ENCODE peak calls at places on chromosomes 1 and 21, in ten cellular contexts. One of them, this sample, is unnamed.

GRCh38 chr1:239011382-239011781 is 375.0 kb upstream of the CHRM3 start:
- DNase-seq in fibroblast of lung: no peak
- DNase-seq in activated CD8-positive, alpha-beta T cell treated with anti-CD3 and anti-CD28 coated beads for 36 hours: no peak
- DNase-seq in IMR-90: no peak
- DNase-seq in tibial artery: no peak
- DNase-seq in RWPE1: no peak
- DNase-seq in neural progenitor cell: no peak
- DNase-seq in fibroblast of mammary gland: no peak
- DNase-seq in ovary: no peak
- DNase-seq in fibroblast of pulmonary artery: no peak
- DNase-seq in this sample: no peak

GRCh38 chr1:42319128-42319851 is 15.7 kb downstream of the FOXJ3 start:
- DNase-seq in fibroblast of lung: peak; percentile 45
- DNase-seq in activated CD8-positive, alpha-beta T cell treated with anti-CD3 and anti-CD28 coated beads for 36 hours: peak; percentile 36
- DNase-seq in IMR-90: peak; percentile 77
- DNase-seq in tibial artery: no peak
- DNase-seq in RWPE1: no peak
- DNase-seq in neural progenitor cell: no peak
- DNase-seq in fibroblast of mammary gland: peak; percentile 52
- DNase-seq in ovary: no peak
- DNase-seq in fibroblast of pulmonary artery: peak; percentile 52
- DNase-seq in this sample: no peak

GRCh38 chr1:59414406-59415133 is 117.7 kb downstream of the FGGY start:
- DNase-seq in fibroblast of lung: peak; percentile 31
- DNase-seq in activated CD8-positive, alpha-beta T cell treated with anti-CD3 and anti-CD28 coated beads for 36 hours: no peak
- DNase-seq in IMR-90: peak; percentile 35
- DNase-seq in tibial artery: no peak
- DNase-seq in RWPE1: no peak
- DNase-seq in neural progenitor cell: no peak
- DNase-seq in fibroblast of mammary gland: peak; percentile 56
- DNase-seq in ovary: no peak
- DNase-seq in fibroblast of pulmonary artery: peak; percentile 58
- DNase-seq in this sample: no peak

GRCh38 chr1:89528382-89528780 is 3.8 kb downstream of the LRRC8B start:
- DNase-seq in fibroblast of lung: no peak
- DNase-seq in activated CD8-positive, alpha-beta T cell treated with anti-CD3 and anti-CD28 coated beads for 36 hours: no peak
- DNase-seq in IMR-90: no peak
- DNase-seq in tibial artery: no peak
- DNase-seq in RWPE1: no peak
- DNase-seq in neural progenitor cell: no peak
- DNase-seq in fibroblast of mammary gland: no peak
- DNase-seq in ovary: no peak
- DNase-seq in fibroblast of pulmonary artery: no peak
- DNase-seq in this sample: no peak

GRCh38 chr1:104064391-104064790 is 314.7 kb downstream of the AMY1C start:
- DNase-seq in fibroblast of lung: peak; percentile 53
- DNase-seq in activated CD8-positive, alpha-beta T cell treated with anti-CD3 and anti-CD28 coated beads for 36 hours: no peak
- DNase-seq in IMR-90: no peak
- DNase-seq in tibial artery: no peak
- DNase-seq in RWPE1: peak; percentile 7
- DNase-seq in neural progenitor cell: no peak
- DNase-seq in fibroblast of mammary gland: no peak
- DNase-seq in ovary: no peak
- DNase-seq in fibroblast of pulmonary artery: no peak
- DNase-seq in this sample: no peak

GRCh38 chr1:67339623-67340343 is 32.1 kb downstream of the IL12RB2 start:
- DNase-seq in fibroblast of lung: peak; percentile 50
- DNase-seq in activated CD8-positive, alpha-beta T cell treated with anti-CD3 and anti-CD28 coated beads for 36 hours: peak; percentile 59
- DNase-seq in IMR-90: peak; percentile 77
- DNase-seq in tibial artery: no peak
- DNase-seq in RWPE1: peak; percentile 44
- DNase-seq in neural progenitor cell: no peak
- DNase-seq in fibroblast of mammary gland: peak; percentile 76
- DNase-seq in ovary: no peak
- DNase-seq in fibroblast of pulmonary artery: peak; percentile 56
- DNase-seq in this sample: no peak

GRCh38 chr21:27269646-27270045 is 302.8 kb upstream of the ADAMTS5 start:
- DNase-seq in fibroblast of lung: peak; percentile 92
- DNase-seq in activated CD8-positive, alpha-beta T cell treated with anti-CD3 and anti-CD28 coated beads for 36 hours: no peak
- DNase-seq in IMR-90: peak; percentile 97
- DNase-seq in tibial artery: no peak
- DNase-seq in RWPE1: peak; percentile 6
- DNase-seq in neural progenitor cell: no peak
- DNase-seq in fibroblast of mammary gland: peak; percentile 97
- DNase-seq in ovary: peak; percentile 22
- DNase-seq in fibroblast of pulmonary artery: peak; percentile 90
- DNase-seq in this sample: no peak

GRCh38 chr21:46141767-46142580 is 13.4 kb downstream of the FTCD start:
- DNase-seq in fibroblast of lung: no peak
- DNase-seq in activated CD8-positive, alpha-beta T cell treated with anti-CD3 and anti-CD28 coated beads for 36 hours: no peak
- DNase-seq in IMR-90: no peak
- DNase-seq in tibial artery: no peak
- DNase-seq in RWPE1: no peak
- DNase-seq in neural progenitor cell: peak; percentile 37
- DNase-seq in fibroblast of mammary gland: no peak
- DNase-seq in ovary: peak; percentile 16
- DNase-seq in fibroblast of pulmonary artery: no peak
- DNase-seq in this sample: no peak

GRCh38 chr1:67894981-67895735 is 61.9 kb upstream of the GNG12 start:
- DNase-seq in fibroblast of lung: no peak
- DNase-seq in activated CD8-positive, alpha-beta T cell treated with anti-CD3 and anti-CD28 coated beads for 36 hours: no peak
- DNase-seq in IMR-90: no peak
- DNase-seq in tibial artery: no peak
- DNase-seq in RWPE1: no peak
- DNase-seq in neural progenitor cell: no peak
- DNase-seq in fibroblast of mammary gland: no peak
- DNase-seq in ovary: no peak
- DNase-seq in fibroblast of pulmonary artery: no peak
- DNase-seq in this sample: no peak

GRCh38 chr1:35546614-35547013 is 10.6 kb downstream of the KIAA0319L start:
- DNase-seq in fibroblast of lung: no peak
- DNase-seq in activated CD8-positive, alpha-beta T cell treated with anti-CD3 and anti-CD28 coated beads for 36 hours: no peak
- DNase-seq in IMR-90: no peak
- DNase-seq in tibial artery: no peak
- DNase-seq in RWPE1: no peak
- DNase-seq in neural progenitor cell: no peak
- DNase-seq in fibroblast of mammary gland: no peak
- DNase-seq in ovary: no peak
- DNase-seq in fibroblast of pulmonary artery: no peak
- DNase-seq in this sample: no peak
- TF ChIP-seq CTCF in fibroblast of lung: no peak
- TF ChIP-seq CTCF in activated CD8-positive, alpha-beta T cell treated with anti-CD3 and anti-CD28 coated beads for 36 hours: no peak
- TF ChIP-seq CTCF in IMR-90: no peak
- TF ChIP-seq CTCF in tibial artery: no peak
- TF ChIP-seq CTCF in RWPE1: no peak
- TF ChIP-seq CTCF in neural progenitor cell: no peak
- TF ChIP-seq CTCF in fibroblast of mammary gland: no peak
- TF ChIP-seq CTCF in ovary: no peak
- TF ChIP-seq CTCF in fibroblast of pulmonary artery: no peak
- TF ChIP-seq CTCF in this sample: no peak

GRCh38 chr1:15975358-15975804 is 520 bp downstream of the ZBTB17 start:
- DNase-seq in fibroblast of lung: peak; percentile 41
- DNase-seq in activated CD8-positive, alpha-beta T cell treated with anti-CD3 and anti-CD28 coated beads for 36 hours: peak; percentile 89
- DNase-seq in IMR-90: peak; percentile 58
- DNase-seq in tibial artery: no peak
- DNase-seq in RWPE1: peak; percentile 37
- DNase-seq in neural progenitor cell: peak; percentile 89
- DNase-seq in fibroblast of mammary gland: peak; percentile 44
- DNase-seq in ovary: no peak
- DNase-seq in fibroblast of pulmonary artery: peak; percentile 48
- DNase-seq in this sample: peak; percentile 84
- TF ChIP-seq CTCF in fibroblast of lung: peak; percentile 4
- TF ChIP-seq CTCF in activated CD8-positive, alpha-beta T cell treated with anti-CD3 and anti-CD28 coated beads for 36 hours: no peak
- TF ChIP-seq CTCF in IMR-90: peak; percentile 38
- TF ChIP-seq CTCF in tibial artery: no peak
- TF ChIP-seq CTCF in RWPE1: no peak
- TF ChIP-seq CTCF in neural progenitor cell: peak; percentile 51
- TF ChIP-seq CTCF in fibroblast of mammary gland: no peak
- TF ChIP-seq CTCF in ovary: no peak
- TF ChIP-seq CTCF in fibroblast of pulmonary artery: no peak
- TF ChIP-seq CTCF in this sample: peak; percentile 35

DNA sequence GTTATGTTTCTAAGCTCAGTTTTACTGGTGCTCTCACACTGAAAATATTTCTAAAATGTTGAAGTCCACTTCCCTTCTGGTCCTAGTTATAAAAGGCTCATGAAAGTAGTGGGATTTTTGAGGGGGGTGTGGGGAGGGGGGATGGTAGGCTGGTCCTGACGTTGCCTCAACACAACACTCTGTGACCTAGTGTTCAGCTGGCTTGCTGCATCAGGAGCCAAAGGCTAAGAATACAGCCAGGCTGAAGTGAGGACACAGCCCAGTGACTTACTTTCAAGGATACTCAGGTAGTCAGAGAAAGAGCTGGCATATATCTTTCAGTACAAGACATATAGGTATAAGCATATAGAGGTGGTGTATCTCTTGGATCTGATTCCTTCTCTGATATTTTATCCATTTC is 151.9 kb upstream of the C8B start:
- DNase-seq in fibroblast of lung: no peak
- DNase-seq in activated CD8-positive, alpha-beta T cell treated with anti-CD3 and anti-CD28 coated beads for 36 hours: no peak
- DNase-seq in IMR-90: no peak
- DNase-seq in tibial artery: no peak
- DNase-seq in RWPE1: no peak
- DNase-seq in neural progenitor cell: no peak
- DNase-seq in fibroblast of mammary gland: no peak
- DNase-seq in ovary: no peak
- DNase-seq in fibroblast of pulmonary artery: no peak
- DNase-seq in this sample: no peak
- TF ChIP-seq CTCF in fibroblast of lung: no peak
- TF ChIP-seq CTCF in activated CD8-positive, alpha-beta T cell treated with anti-CD3 and anti-CD28 coated beads for 36 hours: no peak
- TF ChIP-seq CTCF in IMR-90: no peak
- TF ChIP-seq CTCF in tibial artery: no peak
- TF ChIP-seq CTCF in RWPE1: no peak
- TF ChIP-seq CTCF in neural progenitor cell: no peak
- TF ChIP-seq CTCF in fibroblast of mammary gland: no peak
- TF ChIP-seq CTCF in ovary: no peak
- TF ChIP-seq CTCF in fibroblast of pulmonary artery: no peak
- TF ChIP-seq CTCF in this sample: no peak

DNA sequence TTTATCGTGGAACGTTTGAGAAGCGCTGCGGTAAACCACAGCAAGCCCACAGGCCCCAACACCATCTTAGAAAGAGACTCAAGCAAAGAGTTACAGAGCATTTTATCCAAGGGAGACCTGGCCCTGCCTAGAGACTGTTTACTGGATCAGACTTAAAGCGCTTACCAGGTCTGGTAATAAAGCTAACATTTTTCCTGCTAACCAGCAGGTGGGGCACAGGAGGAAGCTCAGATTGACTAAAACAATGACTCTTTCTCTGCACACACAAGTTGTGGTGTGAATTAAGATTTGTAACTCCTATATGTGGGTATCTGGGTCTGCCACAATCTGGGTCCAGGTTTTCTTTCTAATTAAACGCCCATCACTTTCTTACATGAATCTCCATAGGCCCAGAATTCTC is 136.5 kb upstream of the ETS2 start:
- DNase-seq in fibroblast of lung: peak; percentile 37
- DNase-seq in activated CD8-positive, alpha-beta T cell treated with anti-CD3 and anti-CD28 coated beads for 36 hours: no peak
- DNase-seq in IMR-90: peak; percentile 30
- DNase-seq in tibial artery: no peak
- DNase-seq in RWPE1: peak; percentile 19
- DNase-seq in neural progenitor cell: peak; percentile 46
- DNase-seq in fibroblast of mammary gland: peak; percentile 36
- DNase-seq in ovary: no peak
- DNase-seq in fibroblast of pulmonary artery: peak; percentile 60
- DNase-seq in this sample: no peak
- TF ChIP-seq CTCF in fibroblast of lung: peak; percentile 51
- TF ChIP-seq CTCF in activated CD8-positive, alpha-beta T cell treated with anti-CD3 and anti-CD28 coated beads for 36 hours: no peak
- TF ChIP-seq CTCF in IMR-90: peak; percentile 34
- TF ChIP-seq CTCF in tibial artery: peak; percentile 31
- TF ChIP-seq CTCF in RWPE1: peak; percentile 35
- TF ChIP-seq CTCF in neural progenitor cell: peak; percentile 58
- TF ChIP-seq CTCF in fibroblast of mammary gland: peak; percentile 56
- TF ChIP-seq CTCF in ovary: no peak
- TF ChIP-seq CTCF in fibroblast of pulmonary artery: peak; percentile 67
- TF ChIP-seq CTCF in this sample: no peak

GRCh38 chr21:35648512-35648911 is 411.8 kb downstream of the SETD4 start:
- DNase-seq in fibroblast of lung: no peak
- DNase-seq in activated CD8-positive, alpha-beta T cell treated with anti-CD3 and anti-CD28 coated beads for 36 hours: no peak
- DNase-seq in IMR-90: no peak
- DNase-seq in tibial artery: no peak
- DNase-seq in RWPE1: no peak
- DNase-seq in neural progenitor cell: no peak
- DNase-seq in fibroblast of mammary gland: no peak
- DNase-seq in ovary: no peak
- DNase-seq in fibroblast of pulmonary artery: no peak
- DNase-seq in this sample: no peak
- TF ChIP-seq CTCF in fibroblast of lung: no peak
- TF ChIP-seq CTCF in activated CD8-positive, alpha-beta T cell treated with anti-CD3 and anti-CD28 coated beads for 36 hours: no peak
- TF ChIP-seq CTCF in IMR-90: no peak
- TF ChIP-seq CTCF in tibial artery: no peak
- TF ChIP-seq CTCF in RWPE1: no peak
- TF ChIP-seq CTCF in neural progenitor cell: no peak
- TF ChIP-seq CTCF in fibroblast of mammary gland: no peak
- TF ChIP-seq CTCF in ovary: no peak
- TF ChIP-seq CTCF in fibroblast of pulmonary artery: peak; percentile 10
- TF ChIP-seq CTCF in this sample: no peak